ENCODE peak calls at places on chromosomes 7 and 10, in five cellular contexts. One of them, this sample, is unnamed. For H3K9me3 and H3K27me3, the result is how much of the 10 kb centered on the place peaks cover.

GRCh38 chr7:84654287-84654686 is 459.7 kb upstream of the SEMA3A start:
- DNase-seq in CD8-positive, alpha-beta memory T cell: no peak
- DNase-seq in psoas muscle: no peak
- DNase-seq in cardiac muscle cell: no peak
- DNase-seq in lower lobe of right lung: no peak
- DNase-seq in this sample: no peak

GRCh38 chr10:70649526-70649925 is 22.8 kb upstream of the ADAMTS14 start:
- DNase-seq in CD8-positive, alpha-beta memory T cell: no peak
- DNase-seq in psoas muscle: no peak
- DNase-seq in cardiac muscle cell: no peak
- DNase-seq in lower lobe of right lung: no peak
- DNase-seq in this sample: no peak

GRCh38 chr10:13971586-13972475 is 358.9 kb downstream of the FRMD4A start:
- DNase-seq in CD8-positive, alpha-beta memory T cell: no peak
- DNase-seq in psoas muscle: no peak
- DNase-seq in cardiac muscle cell: peak
- DNase-seq in lower lobe of right lung: no peak
- DNase-seq in this sample: no peak

GRCh38 chr7:106604303-106604918 is 56.5 kb downstream of the CCDC71L start:
- DNase-seq in CD8-positive, alpha-beta memory T cell: peak
- DNase-seq in psoas muscle: no peak
- DNase-seq in cardiac muscle cell: no peak
- DNase-seq in lower lobe of right lung: no peak
- DNase-seq in this sample: no peak

GRCh38 chr7:147650991-147651390 is 939.6 kb upstream of the C7orf33 start:
- DNase-seq in CD8-positive, alpha-beta memory T cell: no peak
- DNase-seq in psoas muscle: no peak
- DNase-seq in cardiac muscle cell: no peak
- DNase-seq in lower lobe of right lung: no peak
- DNase-seq in this sample: no peak

GRCh38 chr7:47538846-47539311 is 43.0 kb downstream of the TNS3 start:
- DNase-seq in CD8-positive, alpha-beta memory T cell: no peak
- DNase-seq in psoas muscle: no peak
- DNase-seq in cardiac muscle cell: no peak
- DNase-seq in lower lobe of right lung: no peak
- DNase-seq in this sample: no peak

GRCh38 chr10:10872035-10872673 is 145.5 kb upstream of the CELF2 start:
- DNase-seq in CD8-positive, alpha-beta memory T cell: no peak
- DNase-seq in psoas muscle: no peak
- DNase-seq in cardiac muscle cell: peak
- DNase-seq in lower lobe of right lung: no peak
- DNase-seq in this sample: peak

GRCh38 chr7:139735466-139735865 is 42.3 kb downstream of the HIPK2 start:
- DNase-seq in CD8-positive, alpha-beta memory T cell: no peak
- DNase-seq in psoas muscle: no peak
- DNase-seq in cardiac muscle cell: no peak
- DNase-seq in lower lobe of right lung: no peak
- DNase-seq in this sample: no peak

GRCh38 chr7:143407296-143408246 is 1.1 kb downstream of the EPHA1 start:
- DNase-seq in CD8-positive, alpha-beta memory T cell: peak
- DNase-seq in psoas muscle: no peak
- DNase-seq in cardiac muscle cell: no peak
- DNase-seq in lower lobe of right lung: no peak
- DNase-seq in this sample: no peak

GRCh38 chr7:94276797-94277196 is 117.9 kb upstream of the COL1A2 start:
- DNase-seq in CD8-positive, alpha-beta memory T cell: no peak
- DNase-seq in psoas muscle: no peak
- DNase-seq in cardiac muscle cell: peak
- DNase-seq in lower lobe of right lung: no peak
- DNase-seq in this sample: no peak

GRCh38 chr10:132539894-132540293 is 2.3 kb downstream of the INPP5A start:
- DNase-seq in CD8-positive, alpha-beta memory T cell: no peak
- DNase-seq in psoas muscle: no peak
- DNase-seq in cardiac muscle cell: no peak
- DNase-seq in lower lobe of right lung: no peak
- DNase-seq in this sample: no peak

GRCh38 chr7:108016841-108017775 is 14.1 kb upstream of the LAMB1 start:
- DNase-seq in CD8-positive, alpha-beta memory T cell: no peak
- DNase-seq in psoas muscle: no peak
- DNase-seq in cardiac muscle cell: peak
- DNase-seq in lower lobe of right lung: no peak
- DNase-seq in this sample: peak

GRCh38 chr10:102616071-102616770 is 28.1 kb upstream of the TRIM8 start:
- DNase-seq in CD8-positive, alpha-beta memory T cell: no peak
- DNase-seq in psoas muscle: peak
- DNase-seq in cardiac muscle cell: peak
- DNase-seq in lower lobe of right lung: peak
- DNase-seq in this sample: no peak

GRCh38 chr7:22726345-22726848 is 603 bp upstream of the IL6 start:
- DNase-seq in CD8-positive, alpha-beta memory T cell: peak
- DNase-seq in psoas muscle: peak
- DNase-seq in cardiac muscle cell: peak
- DNase-seq in lower lobe of right lung: peak
- DNase-seq in this sample: peak

GRCh38 chr7:100472854-100473499 is 6.0 kb downstream of the TSC22D4 start:
- DNase-seq in CD8-positive, alpha-beta memory T cell: no peak
- DNase-seq in psoas muscle: no peak
- DNase-seq in cardiac muscle cell: no peak
- DNase-seq in lower lobe of right lung: no peak
- DNase-seq in this sample: no peak

GRCh38 chr7:67692425-67692824 is 695.8 kb downstream of the TYW1 start:
- DNase-seq in CD8-positive, alpha-beta memory T cell: no peak
- DNase-seq in psoas muscle: no peak
- DNase-seq in cardiac muscle cell: no peak
- DNase-seq in lower lobe of right lung: no peak
- DNase-seq in this sample: no peak

GRCh38 chr10:71623098-71623985 is 96.2 kb downstream of the C10orf105 start:
- DNase-seq in CD8-positive, alpha-beta memory T cell: no peak
- DNase-seq in psoas muscle: no peak
- DNase-seq in cardiac muscle cell: peak
- DNase-seq in lower lobe of right lung: no peak
- DNase-seq in this sample: peak

GRCh38 chr10:11682896-11683295 is 59.3 kb upstream of the ECHDC3 start:
- DNase-seq in CD8-positive, alpha-beta memory T cell: no peak
- DNase-seq in psoas muscle: no peak
- DNase-seq in cardiac muscle cell: no peak
- DNase-seq in lower lobe of right lung: peak
- DNase-seq in this sample: no peak

GRCh38 chr10:104308439-104308903 is 29.8 kb downstream of the ITPRIP start:
- DNase-seq in CD8-positive, alpha-beta memory T cell: peak
- DNase-seq in psoas muscle: no peak
- DNase-seq in cardiac muscle cell: no peak
- DNase-seq in lower lobe of right lung: no peak
- DNase-seq in this sample: no peak

GRCh38 chr7:128302110-128302509 is 41.6 kb downstream of the RBM28 start:
- DNase-seq in CD8-positive, alpha-beta memory T cell: no peak
- DNase-seq in psoas muscle: no peak
- DNase-seq in cardiac muscle cell: no peak
- DNase-seq in lower lobe of right lung: no peak
- DNase-seq in this sample: no peak

GRCh38 chr10:125844673-125845300 is 21.4 kb downstream of the BCCIP start:
- DNase-seq in CD8-positive, alpha-beta memory T cell: no peak
- DNase-seq in psoas muscle: no peak
- DNase-seq in cardiac muscle cell: no peak
- DNase-seq in lower lobe of right lung: no peak
- DNase-seq in this sample: no peak

GRCh38 chr7:17559388-17559787 is 260.9 kb downstream of the AHR start:
- DNase-seq in CD8-positive, alpha-beta memory T cell: no peak
- DNase-seq in psoas muscle: no peak
- DNase-seq in cardiac muscle cell: no peak
- DNase-seq in lower lobe of right lung: no peak
- DNase-seq in this sample: peak

GRCh38 chr7:18086165-18087030 is 58.8 kb upstream of the PRPS1L1 start:
- DNase-seq in CD8-positive, alpha-beta memory T cell: no peak
- DNase-seq in psoas muscle: peak
- DNase-seq in cardiac muscle cell: peak
- DNase-seq in lower lobe of right lung: peak
- DNase-seq in this sample: peak

GRCh38 chr10:70772627-70773026 is 12.6 kb downstream of the TBATA start:
- DNase-seq in CD8-positive, alpha-beta memory T cell: no peak
- DNase-seq in psoas muscle: no peak
- DNase-seq in cardiac muscle cell: no peak
- DNase-seq in lower lobe of right lung: no peak
- DNase-seq in this sample: no peak

GRCh38 chr7:150753239-150753638 is 16.0 kb downstream of the GIMAP5 start:
- DNase-seq in CD8-positive, alpha-beta memory T cell: no peak
- DNase-seq in psoas muscle: no peak
- DNase-seq in cardiac muscle cell: no peak
- DNase-seq in lower lobe of right lung: no peak
- DNase-seq in this sample: no peak

GRCh38 chr7:114086906-114087651 is 168.3 kb upstream of the PPP1R3A start:
- DNase-seq in CD8-positive, alpha-beta memory T cell: no peak
- DNase-seq in psoas muscle: no peak
- DNase-seq in cardiac muscle cell: peak
- DNase-seq in lower lobe of right lung: peak
- DNase-seq in this sample: peak

GRCh38 chr10:11354823-11355222 is 256.6 kb downstream of the USP6NL start:
- DNase-seq in CD8-positive, alpha-beta memory T cell: no peak
- DNase-seq in psoas muscle: no peak
- DNase-seq in cardiac muscle cell: no peak
- DNase-seq in lower lobe of right lung: no peak
- DNase-seq in this sample: no peak

GRCh38 chr7:41702635-41703371 is at the start of gene INHBA:
- DNase-seq in CD8-positive, alpha-beta memory T cell: no peak
- DNase-seq in psoas muscle: no peak
- DNase-seq in cardiac muscle cell: no peak
- DNase-seq in lower lobe of right lung: no peak
- DNase-seq in this sample: peak

GRCh38 chr7:98553666-98554065 is 63.4 kb upstream of the NPTX2 start:
- DNase-seq in CD8-positive, alpha-beta memory T cell: no peak
- DNase-seq in psoas muscle: no peak
- DNase-seq in cardiac muscle cell: no peak
- DNase-seq in lower lobe of right lung: no peak
- DNase-seq in this sample: no peak

GRCh38 chr7:129958643-129959479 is 6.1 kb upstream of the UBE2H start:
- DNase-seq in CD8-positive, alpha-beta memory T cell: no peak
- DNase-seq in psoas muscle: peak
- DNase-seq in cardiac muscle cell: peak
- DNase-seq in lower lobe of right lung: no peak
- DNase-seq in this sample: peak

GRCh38 chr7:66307591-66308215 is 102.6 kb downstream of the TPST1 start:
- DNase-seq in CD8-positive, alpha-beta memory T cell: no peak
- DNase-seq in psoas muscle: no peak
- DNase-seq in cardiac muscle cell: peak
- DNase-seq in lower lobe of right lung: no peak
- DNase-seq in this sample: peak

GRCh38 chr10:131356442-131356841 is 44.9 kb upstream of the TCERG1L start:
- DNase-seq in CD8-positive, alpha-beta memory T cell: no peak
- DNase-seq in psoas muscle: no peak
- DNase-seq in cardiac muscle cell: no peak
- DNase-seq in lower lobe of right lung: no peak
- DNase-seq in this sample: no peak
- H3K9me3 ChIP-seq in CD8-positive, alpha-beta memory T cell: under half
- H3K9me3 ChIP-seq in psoas muscle: under half
- H3K9me3 ChIP-seq in cardiac muscle cell: under half
- H3K9me3 ChIP-seq in lower lobe of right lung: under half
- H3K9me3 ChIP-seq in this sample: under half

GRCh38 chr7:151780626-151781025 is 96.3 kb downstream of the PRKAG2 start:
- DNase-seq in CD8-positive, alpha-beta memory T cell: no peak
- DNase-seq in psoas muscle: no peak
- DNase-seq in cardiac muscle cell: no peak
- DNase-seq in lower lobe of right lung: no peak
- DNase-seq in this sample: no peak
- H3K27me3 ChIP-seq in CD8-positive, alpha-beta memory T cell: under half
- H3K27me3 ChIP-seq in psoas muscle: under half
- H3K27me3 ChIP-seq in cardiac muscle cell: under half
- H3K27me3 ChIP-seq in lower lobe of right lung: under half
- H3K27me3 ChIP-seq in this sample: under half

GRCh38 chr7:158116235-158116634 is 471.4 kb downstream of the PTPRN2 start:
- DNase-seq in CD8-positive, alpha-beta memory T cell: no peak
- DNase-seq in psoas muscle: no peak
- DNase-seq in cardiac muscle cell: no peak
- DNase-seq in lower lobe of right lung: no peak
- DNase-seq in this sample: no peak
- H3K9me3 ChIP-seq in CD8-positive, alpha-beta memory T cell: under half
- H3K9me3 ChIP-seq in psoas muscle: under half
- H3K9me3 ChIP-seq in cardiac muscle cell: under half
- H3K9me3 ChIP-seq in lower lobe of right lung: under half
- H3K9me3 ChIP-seq in this sample: under half

GRCh38 chr7:27064681-27065080 is 31.1 kb downstream of the HOXA1 start:
- DNase-seq in CD8-positive, alpha-beta memory T cell: no peak
- DNase-seq in psoas muscle: no peak
- DNase-seq in cardiac muscle cell: no peak
- DNase-seq in lower lobe of right lung: no peak
- DNase-seq in this sample: no peak

GRCh38 chr7:27066148-27066547 is 29.7 kb downstream of the HOXA1 start:
- DNase-seq in CD8-positive, alpha-beta memory T cell: no peak
- DNase-seq in psoas muscle: no peak
- DNase-seq in cardiac muscle cell: no peak
- DNase-seq in lower lobe of right lung: no peak
- DNase-seq in this sample: no peak

GRCh38 chr7:27071622-27072390 is 24.0 kb downstream of the HOXA1 start:
- DNase-seq in CD8-positive, alpha-beta memory T cell: no peak
- DNase-seq in psoas muscle: no peak
- DNase-seq in cardiac muscle cell: no peak
- DNase-seq in lower lobe of right lung: no peak
- DNase-seq in this sample: no peak

GRCh38 chr7:27064169-27064568 is 31.6 kb downstream of the HOXA1 start:
- DNase-seq in CD8-positive, alpha-beta memory T cell: no peak
- DNase-seq in psoas muscle: no peak
- DNase-seq in cardiac muscle cell: no peak
- DNase-seq in lower lobe of right lung: no peak
- DNase-seq in this sample: no peak

DNA sequence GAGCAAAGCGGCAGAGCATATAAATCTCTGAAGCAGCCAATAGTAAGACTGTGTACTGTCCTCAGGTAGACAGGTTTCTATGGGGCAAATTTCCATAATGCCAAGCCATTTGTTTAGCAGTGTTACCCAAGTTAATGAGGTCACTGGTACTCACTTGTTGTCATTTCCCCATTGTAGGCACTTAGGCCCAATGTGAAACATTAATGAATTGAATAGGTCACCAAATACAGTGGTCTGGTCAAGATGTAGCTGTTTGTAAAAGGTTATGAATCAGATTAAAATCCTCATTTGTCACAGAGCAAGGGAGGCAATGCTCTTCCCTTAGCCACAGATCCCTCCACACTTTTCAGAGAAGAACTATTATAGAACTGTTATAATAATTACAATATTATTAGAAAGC is 27.5 kb downstream of the HOXA1 start:
- DNase-seq in CD8-positive, alpha-beta memory T cell: no peak
- DNase-seq in psoas muscle: no peak
- DNase-seq in cardiac muscle cell: no peak
- DNase-seq in lower lobe of right lung: no peak
- DNase-seq in this sample: no peak
- H3K27me3 ChIP-seq in CD8-positive, alpha-beta memory T cell: under half
- H3K27me3 ChIP-seq in psoas muscle: under half
- H3K27me3 ChIP-seq in cardiac muscle cell: under half
- H3K27me3 ChIP-seq in lower lobe of right lung: under half
- H3K27me3 ChIP-seq in this sample: under half

GRCh38 chr10:536371-536925 is 153.0 kb downstream of the DIP2C start:
- DNase-seq in CD8-positive, alpha-beta memory T cell: no peak
- DNase-seq in psoas muscle: no peak
- DNase-seq in cardiac muscle cell: no peak
- DNase-seq in lower lobe of right lung: no peak
- DNase-seq in this sample: no peak
- H3K9me3 ChIP-seq in CD8-positive, alpha-beta memory T cell: under half
- H3K9me3 ChIP-seq in psoas muscle: under half
- H3K9me3 ChIP-seq in cardiac muscle cell: under half
- H3K9me3 ChIP-seq in lower lobe of right lung: under half
- H3K9me3 ChIP-seq in this sample: under half